ENCODE peak calls at places on chromosome 3, in six cellular contexts. T is effector CD4-positive, alpha-beta T cell; P is left cardiac atrium; L is activated T-cell treated with anti-CD3 and anti-CD28 coated beads, Interleukin-2, amount 50 U/mL, for 1 hour; F is GM04503; R is stimulated activated CD8-positive, alpha-beta memory T cell treated with anti-CD3 and anti-CD28 coated beads, Interleukin-15, amount 100 ng/mL, for 4 hours. M is an unnamed sample.
A peak's percentile ranks its signal among the peaks of the same experiment; 100 is the strongest.

GRCh38 chr3:127210654-127210943 is 17.7 kb downstream of the PRR23E start:
- DNase-seq in R (no peak), P (no peak), T (no peak), L (no peak), F (no peak), M (no peak)

GRCh38 chr3:158702815-158703481 is 29.3 kb downstream of the RARRES1 start:
- DNase-seq in L (no peak), F (no peak), P (no peak), R (no peak), T (no peak), M (no peak)

GRCh38 chr3:13032206-13032605 is 41.0 kb downstream of the IQSEC1 start:
- DNase-seq in L (no peak), R (no peak), T (no peak), P (no peak), F (no peak), M (no peak)

GRCh38 chr3:15330031-15330596 is 2.3 kb downstream of the SH3BP5 start:
- DNase-seq in L (no peak), P (peak; percentile 70), T (no peak), F (peak; percentile 57), R (no peak), M (no peak)

GRCh38 chr3:54837964-54838363 is 89.9 kb downstream of the LRTM1 start:
- DNase-seq in P (no peak), R (no peak), F (no peak), L (no peak), T (no peak), M (no peak)

GRCh38 chr3:125148836-125149235 is 63.7 kb downstream of the SLC12A8 start:
- DNase-seq in T (no peak), P (peak; percentile 79), R (no peak), L (no peak), F (no peak), M (no peak)

GRCh38 chr3:128553560-128553959 is 60.6 kb upstream of the GATA2 start:
- DNase-seq in R (no peak), F (no peak), T (no peak), P (no peak), L (no peak), M (no peak)

GRCh38 chr3:196499061-196499460 is 4.5 kb downstream of the RNF168 start:
- DNase-seq in T (no peak), L (no peak), F (no peak), P (no peak), R (no peak), M (no peak)

GRCh38 chr3:49358217-49358883 is at the start of gene GPX1:
- DNase-seq in F (peak; percentile 82), P (peak; percentile 98), R (peak; percentile 38), L (peak; percentile 75), T (peak; percentile 69), M (peak; percentile 67)

GRCh38 chr3:151217208-151217607 is 14.2 kb upstream of the GPR171 start:
- DNase-seq in L (no peak), R (no peak), F (no peak), T (no peak), P (no peak), M (no peak)

GRCh38 chr3:32467333-32468070 is 35.1 kb downstream of the CMTM6 start:
- DNase-seq in R (peak; percentile 45), T (peak; percentile 67), F (no peak), P (peak; percentile 71), L (peak; percentile 86), M (peak; percentile 84)

GRCh38 chr3:18847583-18848197 is 300.6 kb upstream of the KCNH8 start:
- DNase-seq in R (no peak), F (no peak), T (no peak), L (no peak), P (no peak), M (no peak)

GRCh38 chr3:110420158-110420641 is 651.4 kb upstream of the NECTIN3 start:
- DNase-seq in T (no peak), P (no peak), F (peak; percentile 73), L (no peak), R (no peak), M (no peak)

GRCh38 chr3:73451276-73451973 is 173.3 kb downstream of the PDZRN3 start:
- DNase-seq in L (no peak), F (no peak), P (no peak), R (no peak), T (no peak), M (no peak)

GRCh38 chr3:4741404-4742307 is 237.6 kb upstream of the BHLHE40 start:
- DNase-seq in L (no peak), T (no peak), R (no peak), P (peak; percentile 74), F (peak; percentile 92), M (no peak)

GRCh38 chr3:13013994-13014754 is 59.1 kb downstream of the IQSEC1 start:
- DNase-seq in T (no peak), F (no peak), R (no peak), L (peak; percentile 45), P (no peak), M (no peak)

GRCh38 chr3:155737844-155738460 is 6.9 kb downstream of the PLCH1 start:
- DNase-seq in T (no peak), P (no peak), F (no peak), L (no peak), R (no peak), M (no peak)

GRCh38 chr3:58824285-58824684 is 157.7 kb upstream of the FAM3D start:
- DNase-seq in T (no peak), P (peak; percentile 46), R (no peak), F (no peak), L (no peak), M (no peak)

GRCh38 chr3:177982034-177982433 is 554.2 kb upstream of the KCNMB2 start:
- DNase-seq in T (no peak), F (peak; percentile 50), P (no peak), R (no peak), L (no peak), M (no peak)

GRCh38 chr3:59872121-59872520 is 822.3 kb upstream of the CFAP20DC start:
- DNase-seq in T (no peak), L (no peak), P (no peak), F (no peak), R (no peak), M (no peak)

GRCh38 chr3:186514296-186515002 is 29.7 kb downstream of the CRYGS start:
- DNase-seq in T (no peak), R (no peak), P (no peak), F (no peak), L (no peak), M (no peak)

GRCh38 chr3:94004301-94004910 is 24.0 kb downstream of the STX19 start:
- DNase-seq in R (no peak), L (no peak), T (peak; percentile 14), P (no peak), F (peak; percentile 14), M (no peak)

GRCh38 chr3:73883497-73883896 is 258.8 kb upstream of the PDZRN3 start:
- DNase-seq in L (no peak), R (no peak), T (no peak), P (no peak), F (no peak), M (no peak)